ENCODE peak calls at places on chromosomes 12 and 14, in nine cellular contexts. L is NCI-H69; I is HT1080; Z is pancreas; M is stimulated activated CD4-positive, alpha-beta T cell treated with anti-CD3 and anti-CD28 coated beads, Interleukin-2, amount 100 ng/mL, for 24 hours; Y is NCI-H345; S is fibroblast of villous mesenchyme; E is hypothalamus; K is stimulated activated CD8-positive, alpha-beta memory T cell treated with anti-CD3 and anti-CD28 coated beads, Interleukin-4, amount 100 ng/mL, for 4 hours. J is an unnamed sample.
A peak's percentile ranks its signal among the peaks of the same experiment; 100 is the strongest.

GRCh38 chr14:57982802-57983201 is 116.9 kb upstream of the SLC35F4 start:
- DNase-seq in L (peak; percentile 36), I (no peak), Z (peak; percentile 68), M (no peak), Y (peak; percentile 60), S (no peak), E (no peak), K (no peak), J (no peak)

GRCh38 chr14:68361231-68361630 is 431.6 kb downstream of the ZFP36L1 start:
- DNase-seq in L (no peak), I (peak; percentile 79), Z (no peak), M (no peak), Y (no peak), S (no peak), E (no peak), K (no peak), J (no peak)

GRCh38 chr14:88749139-88749538 is 43.6 kb downstream of the EML5 start:
- DNase-seq in L (peak; percentile 33), I (no peak), Z (no peak), M (no peak), Y (no peak), S (peak; percentile 11), E (no peak), K (no peak), J (no peak)

GRCh38 chr14:95480109-95480886 is 36.2 kb downstream of the SYNE3 start:
- DNase-seq in L (no peak), I (peak; percentile 36), Z (no peak), M (peak; percentile 36), Y (no peak), S (peak; percentile 71), E (no peak), K (no peak), J (no peak)

GRCh38 chr12:102010265-102010994 is 51.4 kb downstream of the WASHC3 start:
- DNase-seq in L (no peak), I (no peak), Z (no peak), M (no peak), Y (no peak), S (no peak), E (no peak), K (no peak), J (no peak)

GRCh38 chr14:91108941-91109611 is 4.8 kb upstream of the DGLUCY start:
- DNase-seq in L (peak; percentile 93), I (peak; percentile 20), Z (no peak), M (peak; percentile 17), Y (no peak), S (no peak), E (no peak), K (no peak), J (no peak)

GRCh38 chr12:119649202-119649808 is 18.6 kb upstream of the PRKAB1 start:
- DNase-seq in L (peak; percentile 44), I (peak; percentile 15), Z (no peak), M (no peak), Y (peak; percentile 10), S (peak; percentile 7), E (no peak), K (no peak), J (no peak)

GRCh38 chr12:107435520-107435919 is 250.1 kb upstream of the PWP1 start:
- DNase-seq in L (peak; percentile 54), I (no peak), Z (no peak), M (no peak), Y (peak; percentile 7), S (no peak), E (no peak), K (no peak), J (no peak)

GRCh38 chr14:32623300-32624093 is 294.4 kb downstream of the AKAP6 start:
- DNase-seq in L (no peak), I (peak; percentile 47), Z (no peak), M (no peak), Y (no peak), S (no peak), E (no peak), K (no peak), J (no peak)

GRCh38 chr14:104536942-104537612 is 42.5 kb upstream of the C14orf180 start:
- DNase-seq in L (no peak), I (peak; percentile 56), Z (peak; percentile 13), M (no peak), Y (no peak), S (peak; percentile 45), E (no peak), K (no peak), J (no peak)

GRCh38 chr12:27052742-27053141 is 29.6 kb downstream of the C12orf71 start:
- DNase-seq in L (no peak), I (no peak), Z (no peak), M (no peak), Y (no peak), S (no peak), E (no peak), K (no peak), J (no peak)

GRCh38 chr14:90204516-90204915 is 51.8 kb upstream of the PSMC1 start:
- DNase-seq in L (peak; percentile 100), I (no peak), Z (no peak), M (no peak), Y (no peak), S (no peak), E (no peak), K (no peak), J (no peak)

GRCh38 chr12:9660046-9660445 is 9.5 kb upstream of the CLEC2D start:
- DNase-seq in L (no peak), I (no peak), Z (no peak), M (no peak), Y (no peak), S (no peak), E (no peak), K (no peak), J (no peak)

GRCh38 chr14:68564826-68565760 is 227.8 kb downstream of the ZFP36L1 start:
- DNase-seq in L (peak; percentile 35), I (no peak), Z (no peak), M (peak; percentile 11), Y (no peak), S (peak; percentile 44), E (no peak), K (no peak), J (no peak)

GRCh38 chr14:60656755-60657608 is 7.7 kb upstream of the SIX1 start:
- DNase-seq in L (peak; percentile 94), I (no peak), Z (peak; percentile 78), M (peak; percentile 47), Y (peak; percentile 70), S (peak; percentile 72), E (no peak), K (no peak), J (no peak)

GRCh38 chr14:33839193-33840076 is 111.4 kb downstream of the EGLN3 start:
- DNase-seq in L (peak; percentile 77), I (no peak), Z (peak; percentile 64), M (peak; percentile 55), Y (peak; percentile 60), S (peak; percentile 53), E (no peak), K (peak; percentile 7), J (no peak)

GRCh38 chr12:4271433-4272013 is 2.0 kb upstream of the CCND2 start:
- DNase-seq in L (peak; percentile 31), I (no peak), Z (peak; percentile 75), M (peak; percentile 78), Y (no peak), S (no peak), E (no peak), K (peak; percentile 18), J (no peak)

GRCh38 chr14:89265229-89265628 is 151.8 kb downstream of the FOXN3 start:
- DNase-seq in L (peak; percentile 10), I (no peak), Z (no peak), M (no peak), Y (no peak), S (no peak), E (no peak), K (no peak), J (no peak)

GRCh38 chr14:105862581-105863239 is 336.3 kb downstream of the TMEM121 start:
- DNase-seq in L (no peak), I (no peak), Z (peak; percentile 25), M (no peak), Y (no peak), S (no peak), E (no peak), K (no peak), J (no peak)

GRCh38 chr14:78399316-78399889 is 229.2 kb downstream of the NRXN3 start:
- DNase-seq in L (no peak), I (peak; percentile 11), Z (no peak), M (peak; percentile 14), Y (no peak), S (peak; percentile 1), E (no peak), K (no peak), J (no peak)

GRCh38 chr12:98725481-98726247 is 80.6 kb downstream of the APAF1 start:
- DNase-seq in L (peak; percentile 74), I (peak; percentile 54), Z (no peak), M (peak; percentile 71), Y (peak; percentile 43), S (peak; percentile 68), E (no peak), K (no peak), J (no peak)

J was measured in cortex of kidney.